ENCODE peak calls at places on chromosomes 1 and 21, in four cellular contexts. S, W, H and X are unnamed samples.

GRCh38 chr1:81179239-81179638 is 621.5 kb upstream of the ADGRL2 start:
- DNase-seq in W (no peak), H (no peak), S (no peak), X (no peak)

GRCh38 chr21:25002676-25003075 is 604.6 kb downstream of the MRPL39 start:
- DNase-seq in H (no peak), S (no peak), W (no peak), X (no peak)

GRCh38 chr21:26159869-26160268 is 10.7 kb downstream of the APP start:
- DNase-seq in H (no peak), W (no peak), S (no peak), X (no peak)

GRCh38 chr1:66450043-66450514 is 83.9 kb upstream of the SGIP1 start:
- DNase-seq in S (no peak), H (no peak), W (no peak), X (no peak)

GRCh38 chr1:20448626-20449215 is 37.3 kb downstream of the CAMK2N1 start:
- DNase-seq in W (no peak), S (no peak), H (no peak), X (no peak)

GRCh38 chr1:204323887-204324286 is 35.8 kb downstream of the PLEKHA6 start:
- DNase-seq in W (no peak), H (peak; percentile 28), S (no peak), X (no peak)

GRCh38 chr1:241749924-241750695 is 97.9 kb upstream of the EXO1 start:
- DNase-seq in S (no peak), W (no peak), H (no peak), X (no peak)

GRCh38 chr1:234987415-234988159 is 141.1 kb downstream of the TOMM20 start:
- DNase-seq in H (no peak), S (peak; percentile 52), W (peak; percentile 88), X (no peak)

GRCh38 chr21:38311765-38312164 is 55.0 kb downstream of the KCNJ15 start:
- DNase-seq in H (no peak), W (no peak), S (no peak), X (no peak)

GRCh38 chr1:6703016-6703415 is 1.4 kb upstream of the DNAJC11 start:
- DNase-seq in S (no peak), W (no peak), H (no peak), X (no peak)

GRCh38 chr1:14737561-14738094 is 139.1 kb downstream of the KAZN start:
- DNase-seq in S (no peak), W (no peak), H (no peak), X (no peak)

GRCh38 chr1:64343105-64343960 is 126.6 kb upstream of the CACHD1 start:
- DNase-seq in S (no peak), H (peak; percentile 91), W (no peak), X (no peak)

GRCh38 chr1:203627819-203628184 is 1.2 kb downstream of the ATP2B4 start:
- DNase-seq in W (no peak), S (peak; percentile 19), H (no peak), X (no peak)

GRCh38 chr1:226261818-226262217 is 38.4 kb downstream of the MIXL1 start:
- DNase-seq in H (no peak), S (no peak), W (no peak), X (no peak)

GRCh38 chr1:204578867-204579664 is 62.9 kb downstream of the MDM4 start:
- DNase-seq in W (no peak), H (no peak), S (peak; percentile 34), X (no peak)

GRCh38 chr1:29802181-29803068 is 566.1 kb downstream of the PTPRU start:
- DNase-seq in W (no peak), H (no peak), S (no peak), X (no peak)

GRCh38 chr1:24679725-24680124 is 36.6 kb downstream of the SRRM1 start:
- DNase-seq in S (no peak), W (no peak), H (no peak), X (no peak)

GRCh38 chr21:38716942-38717341 is 88.8 kb upstream of the ETS2 start:
- DNase-seq in H (no peak), W (no peak), S (no peak), X (no peak)

GRCh38 chr1:201119206-201119814 is 7.1 kb upstream of the CACNA1S start:
- DNase-seq in H (no peak), S (peak; percentile 69), W (peak; percentile 64), X (peak; percentile 16)

GRCh38 chr1:66925944-66926343 is 1.2 kb downstream of the MIER1 start:
- DNase-seq in S (peak; percentile 32), H (no peak), W (no peak), X (no peak)

GRCh38 chr1:47424336-47424982 is 8.4 kb downstream of the FOXE3 start:
- DNase-seq in H (no peak), S (peak; percentile 59), W (peak; percentile 87), X (no peak)